ENCODE peak calls at places on chromosome 12, in ten cellular contexts. P, C, G, B, Y, K, R, Q, Z and E are unnamed samples.

GRCh38 chr12:116458492-116458891 is 100.7 kb upstream of the MAP1LC3B2 start:
- DNase-seq in C (no peak), G (no peak), Q (no peak), Y (no peak), R (no peak), P (no peak), B (no peak), Z (no peak), K (no peak), E (no peak)

GRCh38 chr12:68336754-68337343 is 4.7 kb upstream of the MDM1 start:
- DNase-seq in K (peak; percentile 22), B (no peak), Z (no peak), R (no peak), P (no peak), C (no peak), Q (no peak), Y (no peak), G (peak; percentile 44), E (no peak)

GRCh38 chr12:1806301-1807106 is 13.9 kb upstream of the LRTM2 start:
- DNase-seq in K (no peak), Q (no peak), G (no peak), B (no peak), C (peak; percentile 43), Y (no peak), P (no peak), Z (peak; percentile 69), R (no peak), E (no peak)

GRCh38 chr12:113589437-113589836 is 117.8 kb upstream of the LHX5 start:
- DNase-seq in R (no peak), B (no peak), P (no peak), C (no peak), G (no peak), Q (no peak), K (no peak), Y (no peak), Z (no peak), E (no peak)

GRCh38 chr12:11228268-11228879 is 41.1 kb downstream of the PRB3 start:
- DNase-seq in Z (peak; percentile 17), B (no peak), Q (no peak), C (peak; percentile 39), K (peak; percentile 57), Y (peak; percentile 11), P (no peak), R (no peak), G (peak; percentile 65), E (peak; percentile 9)

GRCh38 chr12:992647-993046 is 1.6 kb downstream of the ERC1 start:
- DNase-seq in Q (no peak), Y (no peak), C (peak; percentile 46), R (no peak), Z (peak; percentile 25), B (no peak), G (no peak), K (no peak), P (no peak), E (no peak)

GRCh38 chr12:43937947-43938346 is 102.1 kb downstream of the TMEM117 start:
- DNase-seq in Z (peak; percentile 18), C (peak; percentile 17), P (no peak), G (no peak), Q (no peak), Y (no peak), R (no peak), K (peak; percentile 16), B (no peak), E (no peak)

GRCh38 chr12:100959481-100959880 is 164.9 kb downstream of the ANO4 start:
- DNase-seq in G (no peak), C (peak; percentile 27), K (no peak), Q (no peak), B (no peak), R (no peak), Z (peak; percentile 65), P (peak; percentile 27), Y (no peak), E (peak; percentile 54)

GRCh38 chr12:105679982-105680381 is 349.5 kb downstream of the C12orf75 start:
- DNase-seq in P (no peak), Y (no peak), G (no peak), R (no peak), B (no peak), Z (no peak), C (no peak), K (no peak), Q (no peak), E (no peak)

GRCh38 chr12:104177663-104178501 is 37.7 kb upstream of the TXNRD1 start:
- DNase-seq in C (peak; percentile 99), Q (peak; percentile 97), G (peak; percentile 92), R (peak; percentile 26), P (peak; percentile 99), Y (peak; percentile 72), K (peak; percentile 95), B (peak; percentile 98), Z (peak; percentile 100), E (peak; percentile 94)

GRCh38 chr12:119671070-119671469 is 3.1 kb downstream of the PRKAB1 start:
- DNase-seq in G (no peak), R (no peak), K (no peak), Y (no peak), Z (no peak), Q (no peak), C (no peak), B (no peak), P (no peak), E (no peak)

GRCh38 chr12:119667577-119668314 is at the start of gene PRKAB1:
- DNase-seq in K (peak; percentile 99), R (peak; percentile 96), B (peak; percentile 83), C (peak; percentile 97), Z (peak; percentile 97), G (peak; percentile 97), Q (peak; percentile 73), Y (peak; percentile 93), P (peak; percentile 77), E (peak; percentile 93)

GRCh38 chr12:119668315-119668651 is 350 bp downstream of the PRKAB1 start:
- DNase-seq in Q (no peak), R (no peak), Z (peak; percentile 17), B (no peak), G (no peak), K (no peak), Y (no peak), C (peak; percentile 11), P (no peak), E (no peak)

GRCh38 chr12:119672194-119672593 is 4.3 kb downstream of the PRKAB1 start:
- DNase-seq in P (no peak), K (no peak), G (no peak), C (no peak), R (no peak), Z (no peak), Y (no peak), Q (no peak), B (no peak), E (no peak)

DNA sequence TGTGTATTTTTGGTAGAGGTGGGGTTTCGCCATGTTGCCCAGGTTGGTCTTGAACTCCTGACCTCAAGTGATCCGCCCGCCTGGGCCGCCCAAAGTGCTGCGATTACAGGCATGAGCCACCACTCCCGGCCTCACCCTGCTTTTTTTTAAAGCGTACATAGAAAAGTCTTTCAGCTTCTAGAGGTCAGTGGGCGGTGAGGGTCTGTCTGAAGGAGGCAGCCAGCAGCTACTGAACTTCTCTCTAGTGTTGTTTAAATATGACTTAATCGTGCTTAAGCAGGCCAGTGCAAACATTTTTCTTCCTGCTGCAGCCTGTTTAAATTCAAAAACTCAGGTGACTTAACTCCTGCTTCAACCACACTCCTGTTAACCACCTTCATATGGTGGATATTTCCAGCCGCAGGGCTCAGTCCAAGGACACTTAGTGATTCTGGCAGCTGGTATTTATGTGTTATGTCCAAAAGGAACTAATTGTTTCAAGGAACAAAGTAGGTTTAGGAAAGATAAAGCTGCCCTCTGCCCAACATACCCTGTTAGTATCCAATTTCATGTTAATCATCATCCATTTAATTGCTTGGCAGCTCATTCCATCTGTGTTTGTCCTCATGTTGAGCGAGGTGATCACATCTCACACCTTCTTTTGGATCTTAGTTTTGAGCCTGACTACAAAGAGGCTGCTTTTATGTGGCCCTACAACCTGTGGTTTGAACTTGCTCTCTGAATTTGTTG is 2.0 kb downstream of the PRKAB1 start:
- DNase-seq in Q (no peak), R (no peak), P (no peak), B (no peak), G (no peak), Y (no peak), C (no peak), Z (no peak), K (no peak), E (no peak)
- H3K4me3 ChIP-seq in Q (no peak overlapping the region), R (peak overlapping the region; percentile 9), P (no peak overlapping the region), B (no peak overlapping the region), G (peak overlapping the region; percentile 11), Y (peak overlapping the region; percentile 81), C (no peak overlapping the region), Z (no peak overlapping the region), K (no peak overlapping the region), E (no peak overlapping the region)

GRCh38 chr12:56346663-56347062 is 8.0 kb downstream of the IL23A start:
- DNase-seq in Z (no peak), P (no peak), Y (no peak), K (peak; percentile 40), R (no peak), C (no peak), G (no peak), Q (no peak), B (no peak), E (no peak)
- TF ChIP-seq CTCF in Z (no peak), P (peak; percentile 6), Y (no peak), K (no peak), R (no peak), C (no peak), G (no peak), Q (no peak), B (no peak), E (no peak)

DNA sequence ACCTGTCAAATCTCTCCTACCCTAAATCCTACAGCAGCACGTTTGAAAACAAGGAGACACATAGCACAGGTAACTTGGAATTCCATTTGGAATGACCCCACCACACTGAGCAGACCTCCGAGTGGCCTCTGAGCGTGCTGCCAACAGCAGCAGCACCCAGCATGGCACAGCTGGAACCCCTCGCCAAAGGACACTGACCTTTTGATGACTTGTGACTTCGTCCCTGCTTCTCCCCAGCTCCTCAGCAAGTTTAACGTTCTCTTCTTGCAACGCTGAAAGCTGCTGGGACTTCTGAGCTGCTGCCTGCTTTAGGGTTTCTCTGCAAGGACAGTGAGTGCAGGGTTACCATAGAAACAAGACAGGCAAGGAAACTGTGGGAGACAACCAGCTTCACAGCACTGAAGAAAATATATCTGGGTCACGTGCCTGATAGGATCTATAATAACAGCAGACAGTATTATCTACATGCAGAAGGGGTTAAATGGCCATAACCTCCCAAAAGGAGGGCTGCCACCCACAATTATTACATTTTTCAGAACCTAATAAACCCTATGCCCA is 43.3 kb upstream of the VPS33A start:
- DNase-seq in Q (no peak), K (no peak), P (no peak), R (no peak), C (no peak), Z (no peak), B (no peak), G (no peak), Y (no peak), E (no peak)
- H3K4me3 ChIP-seq in Q (no peak overlapping the region), K (no peak overlapping the region), P (no peak overlapping the region), R (no peak overlapping the region), C (no peak overlapping the region), Z (no peak overlapping the region), B (no peak overlapping the region), G (no peak overlapping the region), Y (no peak overlapping the region), E (no peak overlapping the region)

GRCh38 chr12:51246254-51246853 is 7.7 kb downstream of the DAZAP2 start:
- DNase-seq in K (no peak), Q (no peak), Y (peak; percentile 70), R (no peak), G (peak; percentile 54), Z (peak; percentile 89), P (no peak), C (peak; percentile 59), B (no peak), E (no peak)
- TF ChIP-seq CTCF in K (no peak), Q (no peak), Y (peak; percentile 15), R (no peak), G (no peak), Z (no peak), P (no peak), C (no peak), B (peak; percentile 8), E (peak; percentile 10)